ENCODE peak calls at places on chromosome 20, in six cellular contexts. One of them, this sample, is unnamed.

GRCh38 chr20:44404204-44405181 is 49.0 kb downstream of the HNF4A start:
- DNase-seq in ACHN: no peak
- DNase-seq in mesothelial cell of epicardium: no peak
- DNase-seq in posterior vena cava: no peak
- DNase-seq in GDM1: no peak
- DNase-seq in COR-L47: no peak
- DNase-seq in this sample: no peak

GRCh38 chr20:52494244-52494643 is 302.7 kb upstream of the ZFP64 start:
- DNase-seq in ACHN: peak
- DNase-seq in mesothelial cell of epicardium: no peak
- DNase-seq in posterior vena cava: no peak
- DNase-seq in GDM1: no peak
- DNase-seq in COR-L47: no peak
- DNase-seq in this sample: no peak

GRCh38 chr20:32321390-32321789 is 36.7 kb upstream of the ASXL1 start:
- DNase-seq in ACHN: no peak
- DNase-seq in mesothelial cell of epicardium: no peak
- DNase-seq in posterior vena cava: no peak
- DNase-seq in GDM1: no peak
- DNase-seq in COR-L47: no peak
- DNase-seq in this sample: no peak

GRCh38 chr20:3430376-3431069 is 23.1 kb upstream of the DNAAF9 start:
- DNase-seq in ACHN: no peak
- DNase-seq in mesothelial cell of epicardium: no peak
- DNase-seq in posterior vena cava: no peak
- DNase-seq in GDM1: peak
- DNase-seq in COR-L47: no peak
- DNase-seq in this sample: peak

GRCh38 chr20:53220482-53221307 is 248.5 kb downstream of the TSHZ2 start:
- DNase-seq in ACHN: no peak
- DNase-seq in mesothelial cell of epicardium: no peak
- DNase-seq in posterior vena cava: no peak
- DNase-seq in GDM1: no peak
- DNase-seq in COR-L47: no peak
- DNase-seq in this sample: no peak

GRCh38 chr20:10655723-10656122 is 18.1 kb downstream of the JAG1 start:
- DNase-seq in ACHN: no peak
- DNase-seq in mesothelial cell of epicardium: no peak
- DNase-seq in posterior vena cava: no peak
- DNase-seq in GDM1: no peak
- DNase-seq in COR-L47: no peak
- DNase-seq in this sample: no peak

GRCh38 chr20:23336476-23336875 is 14.1 kb upstream of the NXT1 start:
- DNase-seq in ACHN: no peak
- DNase-seq in mesothelial cell of epicardium: no peak
- DNase-seq in posterior vena cava: no peak
- DNase-seq in GDM1: no peak
- DNase-seq in COR-L47: no peak
- DNase-seq in this sample: no peak

GRCh38 chr20:60365063-60365640 is 406.9 kb downstream of the CDH26 start:
- DNase-seq in ACHN: peak
- DNase-seq in mesothelial cell of epicardium: no peak
- DNase-seq in posterior vena cava: no peak
- DNase-seq in GDM1: no peak
- DNase-seq in COR-L47: no peak
- DNase-seq in this sample: peak

GRCh38 chr20:47535088-47535487 is 33.4 kb downstream of the NCOA3 start:
- DNase-seq in ACHN: no peak
- DNase-seq in mesothelial cell of epicardium: no peak
- DNase-seq in posterior vena cava: no peak
- DNase-seq in GDM1: no peak
- DNase-seq in COR-L47: no peak
- DNase-seq in this sample: peak

GRCh38 chr20:9617940-9618339 is 103.5 kb downstream of the LAMP5 start:
- DNase-seq in ACHN: peak
- DNase-seq in mesothelial cell of epicardium: no peak
- DNase-seq in posterior vena cava: no peak
- DNase-seq in GDM1: no peak
- DNase-seq in COR-L47: peak
- DNase-seq in this sample: no peak

GRCh38 chr20:54194724-54195438 is 13.0 kb upstream of the PFDN4 start:
- DNase-seq in ACHN: no peak
- DNase-seq in mesothelial cell of epicardium: no peak
- DNase-seq in posterior vena cava: no peak
- DNase-seq in GDM1: no peak
- DNase-seq in COR-L47: no peak
- DNase-seq in this sample: no peak

GRCh38 chr20:6600336-6600735 is 167.2 kb upstream of the BMP2 start:
- DNase-seq in ACHN: no peak
- DNase-seq in mesothelial cell of epicardium: no peak
- DNase-seq in posterior vena cava: no peak
- DNase-seq in GDM1: no peak
- DNase-seq in COR-L47: no peak
- DNase-seq in this sample: no peak

GRCh38 chr20:23652371-23652770 is 14.6 kb upstream of the CST3 start:
- DNase-seq in ACHN: no peak
- DNase-seq in mesothelial cell of epicardium: no peak
- DNase-seq in posterior vena cava: no peak
- DNase-seq in GDM1: no peak
- DNase-seq in COR-L47: no peak
- DNase-seq in this sample: no peak

GRCh38 chr20:47432251-47433210 is 69.2 kb upstream of the NCOA3 start:
- DNase-seq in ACHN: peak
- DNase-seq in mesothelial cell of epicardium: no peak
- DNase-seq in posterior vena cava: peak
- DNase-seq in GDM1: no peak
- DNase-seq in COR-L47: no peak
- DNase-seq in this sample: no peak

GRCh38 chr20:53652090-53652858 is 58.6 kb upstream of the ZNF217 start:
- DNase-seq in ACHN: no peak
- DNase-seq in mesothelial cell of epicardium: no peak
- DNase-seq in posterior vena cava: no peak
- DNase-seq in GDM1: no peak
- DNase-seq in COR-L47: no peak
- DNase-seq in this sample: peak

GRCh38 chr20:40720826-40721225 is 31.8 kb upstream of the MAFB start:
- DNase-seq in ACHN: no peak
- DNase-seq in mesothelial cell of epicardium: no peak
- DNase-seq in posterior vena cava: no peak
- DNase-seq in GDM1: no peak
- DNase-seq in COR-L47: no peak
- DNase-seq in this sample: no peak

GRCh38 chr20:54469293-54469692 is 6.1 kb upstream of the DOK5 start:
- DNase-seq in ACHN: no peak
- DNase-seq in mesothelial cell of epicardium: no peak
- DNase-seq in posterior vena cava: no peak
- DNase-seq in GDM1: no peak
- DNase-seq in COR-L47: no peak
- DNase-seq in this sample: no peak

GRCh38 chr20:17556842-17557674 is 12.8 kb upstream of the DSTN start:
- DNase-seq in ACHN: no peak
- DNase-seq in mesothelial cell of epicardium: peak
- DNase-seq in posterior vena cava: peak
- DNase-seq in GDM1: no peak
- DNase-seq in COR-L47: peak
- DNase-seq in this sample: no peak

GRCh38 chr20:11544029-11544678 is 373.5 kb upstream of the BTBD3 start:
- DNase-seq in ACHN: peak
- DNase-seq in mesothelial cell of epicardium: no peak
- DNase-seq in posterior vena cava: no peak
- DNase-seq in GDM1: peak
- DNase-seq in COR-L47: peak
- DNase-seq in this sample: peak

GRCh38 chr20:37839432-37839827 is 63.5 kb upstream of the VSTM2L start:
- DNase-seq in ACHN: no peak
- DNase-seq in mesothelial cell of epicardium: no peak
- DNase-seq in posterior vena cava: no peak
- DNase-seq in GDM1: no peak
- DNase-seq in COR-L47: no peak
- DNase-seq in this sample: no peak

GRCh38 chr20:51345601-51346101 is 196.9 kb downstream of the NFATC2 start:
- DNase-seq in ACHN: no peak
- DNase-seq in mesothelial cell of epicardium: no peak
- DNase-seq in posterior vena cava: no peak
- DNase-seq in GDM1: no peak
- DNase-seq in COR-L47: no peak
- DNase-seq in this sample: no peak

GRCh38 chr20:37379967-37380828 is 34.3 kb downstream of the SRC start:
- DNase-seq in ACHN: peak
- DNase-seq in mesothelial cell of epicardium: no peak
- DNase-seq in posterior vena cava: no peak
- DNase-seq in GDM1: no peak
- DNase-seq in COR-L47: no peak
- DNase-seq in this sample: no peak

GRCh38 chr20:49627329-49627761 is 59.4 kb upstream of the PTGIS start:
- DNase-seq in ACHN: no peak
- DNase-seq in mesothelial cell of epicardium: no peak
- DNase-seq in posterior vena cava: peak
- DNase-seq in GDM1: no peak
- DNase-seq in COR-L47: no peak
- DNase-seq in this sample: peak

This sample was measured in OCI-LY7.